ENCODE peak calls at places on chromosomes 1 and 21, in ten cellular contexts. L is stimulated activated CD4-positive, alpha-beta T cell treated with anti-CD3 and anti-CD28 coated beads, Interleukin-2, amount 100 ng/mL, for 48 hours; Q is central memory CD4-positive, alpha-beta T cell; A is CD4-positive, alpha-beta T cell; X is G401; R is HTR-8/SVneo; G is immature natural killer cell; K is cardiac muscle cell; Y is activated CD4-positive, alpha-beta T cell treated with anti-CD3 and anti-CD28 coated beads for 48 hours; H is Caki2. T is an unnamed sample.

GRCh38 chr1:27130798-27131197 is 24.1 kb downstream of the SLC9A1 start:
- DNase-seq in L (no peak), Q (no peak), A (no peak), X (no peak), R (no peak), G (no peak), K (no peak), Y (no peak), H (no peak), T (no peak)

GRCh38 chr1:210250998-210251679 is 18.5 kb downstream of the SERTAD4 start:
- DNase-seq in L (no peak), Q (no peak), A (no peak), X (peak; percentile 66), R (peak; percentile 79), G (no peak), K (peak; percentile 58), Y (peak; percentile 41), H (peak; percentile 90), T (peak; percentile 74)

GRCh38 chr1:48560577-48560976 is 88.6 kb upstream of the SPATA6 start:
- DNase-seq in L (no peak), Q (no peak), A (no peak), X (no peak), R (no peak), G (no peak), K (no peak), Y (no peak), H (no peak), T (no peak)

GRCh38 chr1:70503358-70503757 is 92.3 kb downstream of the CTH start:
- DNase-seq in L (no peak), Q (no peak), A (no peak), X (no peak), R (no peak), G (no peak), K (no peak), Y (no peak), H (peak; percentile 25), T (peak; percentile 45)

GRCh38 chr1:65339866-65340483 is 30.6 kb downstream of the DNAJC6 start:
- DNase-seq in L (no peak), Q (no peak), A (no peak), X (no peak), R (peak; percentile 13), G (no peak), K (peak; percentile 60), Y (no peak), H (peak; percentile 7), T (no peak)

GRCh38 chr1:150210086-150210485 is 25.8 kb downstream of the ANP32E start:
- DNase-seq in L (no peak), Q (no peak), A (no peak), X (peak; percentile 91), R (no peak), G (no peak), K (no peak), Y (no peak), H (no peak), T (no peak)

GRCh38 chr1:58928514-58928913 is 144.7 kb upstream of the JUN start:
- DNase-seq in L (no peak), Q (no peak), A (no peak), X (no peak), R (no peak), G (no peak), K (no peak), Y (no peak), H (no peak), T (no peak)

GRCh38 chr21:36664678-36665022 is 34.3 kb upstream of the SIM2 start:
- DNase-seq in L (no peak), Q (no peak), A (no peak), X (no peak), R (no peak), G (no peak), K (no peak), Y (no peak), H (no peak), T (no peak)

GRCh38 chr1:227378876-227379554 is 60.7 kb upstream of the CDC42BPA start:
- DNase-seq in L (no peak), Q (no peak), A (no peak), X (no peak), R (no peak), G (no peak), K (no peak), Y (no peak), H (no peak), T (no peak)

T was measured in RCC 7860.